ENCODE peak calls at places on chromosome 5, in nine cellular contexts. U, E, W, O, C, M, I, J and K are unnamed samples.

GRCh38 chr5:32290922-32291321 is 21.8 kb downstream of the MTMR12 start:
- DNase-seq in U (no peak), E (no peak), W (no peak), O (no peak), C (no peak), M (no peak), I (no peak), J (no peak), K (no peak)

GRCh38 chr5:73454379-73455036 is 5.9 kb upstream of the FOXD1 start:
- DNase-seq in U (no peak), E (peak), W (peak), O (no peak), C (no peak), M (peak), I (no peak), J (no peak), K (no peak)

GRCh38 chr5:124662261-124662781 is 84.1 kb downstream of the ZNF608 start:
- DNase-seq in U (no peak), E (no peak), W (peak), O (no peak), C (no peak), M (no peak), I (no peak), J (no peak), K (no peak)

GRCh38 chr5:125603321-125603720 is 819.9 kb upstream of the GRAMD2B start:
- DNase-seq in U (peak), E (no peak), W (no peak), O (no peak), C (no peak), M (peak), I (no peak), J (no peak), K (no peak)

GRCh38 chr5:71533614-71534013 is 53.5 kb upstream of the MCCC2 start:
- DNase-seq in U (no peak), E (no peak), W (no peak), O (no peak), C (no peak), M (peak), I (no peak), J (no peak), K (no peak)

GRCh38 chr5:100448250-100448649 is 86.9 kb upstream of the FAM174A start:
- DNase-seq in U (peak), E (no peak), W (no peak), O (no peak), C (no peak), M (peak), I (no peak), J (no peak), K (no peak)

GRCh38 chr5:81422671-81423070 is 28.7 kb upstream of the ACOT12 start:
- DNase-seq in U (peak), E (peak), W (no peak), O (no peak), C (no peak), M (peak), I (no peak), J (no peak), K (no peak)

GRCh38 chr5:111563041-111563822 is 50.9 kb upstream of the STARD4 start:
- DNase-seq in U (peak), E (no peak), W (no peak), O (no peak), C (no peak), M (peak), I (no peak), J (no peak), K (no peak)

GRCh38 chr5:68505917-68506860 is 290.6 kb downstream of the PIK3R1 start:
- DNase-seq in U (peak), E (peak), W (no peak), O (no peak), C (no peak), M (peak), I (no peak), J (no peak), K (no peak)

GRCh38 chr5:61362796-61363364 is 30.8 kb downstream of the ZSWIM6 start:
- DNase-seq in U (no peak), E (no peak), W (peak), O (no peak), C (no peak), M (peak), I (no peak), J (no peak), K (no peak)

GRCh38 chr5:159444441-159445082 is 114.3 kb upstream of the IL12B start:
- DNase-seq in U (peak), E (peak), W (peak), O (no peak), C (no peak), M (peak), I (peak), J (no peak), K (no peak)

GRCh38 chr5:34598177-34598794 is 57.8 kb upstream of the RAI14 start:
- DNase-seq in U (peak), E (peak), W (no peak), O (no peak), C (peak), M (peak), I (peak), J (no peak), K (no peak)

GRCh38 chr5:154868702-154869101 is 10.3 kb downstream of the CNOT8 start:
- DNase-seq in U (no peak), E (no peak), W (no peak), O (no peak), C (no peak), M (peak), I (no peak), J (no peak), K (no peak)

DNA sequence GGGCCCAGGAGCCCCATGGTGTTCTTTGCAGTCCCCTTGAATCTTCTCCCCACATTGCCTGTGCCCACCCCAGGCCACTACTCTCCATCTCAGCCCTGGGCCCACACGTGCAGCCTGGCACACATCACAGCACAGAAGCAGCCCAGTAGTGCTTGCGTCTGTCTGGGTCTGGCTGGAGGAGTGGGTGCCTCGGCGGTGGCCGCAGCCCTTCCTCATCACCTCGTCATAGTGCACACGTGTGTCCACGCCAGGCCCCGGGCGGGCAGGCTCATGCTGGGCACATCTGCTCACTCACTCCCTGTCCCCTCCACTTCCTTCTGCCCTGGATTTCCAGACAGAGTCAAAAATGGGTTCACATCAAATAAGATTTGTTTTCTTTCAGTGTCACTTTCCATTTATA is 33.3 kb downstream of the FGF1 start:
- DNase-seq in U (no peak), E (no peak), W (no peak), O (no peak), C (no peak), M (no peak), I (no peak), J (no peak), K (no peak)
- H3K27ac ChIP-seq in U (no peak), E (no peak), W (no peak), O (no peak), C (no peak), M (no peak), I (no peak), J (no peak), K (no peak)

GRCh38 chr5:180620014-180620413 is 28.7 kb upstream of the SCGB3A1 start:
- DNase-seq in U (no peak), E (no peak), W (no peak), O (no peak), C (no peak), M (no peak), I (no peak), J (no peak), K (no peak)
- H3K27ac ChIP-seq in U (no peak), E (no peak), W (no peak), O (no peak), C (no peak), M (no peak), I (no peak), J (no peak), K (no peak)

GRCh38 chr5:146877178-146877681 is 1.3 kb downstream of the PPP2R2B start:
- DNase-seq in U (no peak), E (no peak), W (no peak), O (no peak), C (no peak), M (no peak), I (peak), J (no peak), K (peak)

GRCh38 chr5:146873186-146873917 is 5.2 kb downstream of the PPP2R2B start:
- DNase-seq in U (peak), E (no peak), W (no peak), O (no peak), C (no peak), M (no peak), I (no peak), J (no peak), K (no peak)

GRCh38 chr5:146877783-146878470 is 630 bp downstream of the PPP2R2B start:
- DNase-seq in U (peak), E (peak), W (peak), O (peak), C (no peak), M (peak), I (peak), J (peak), K (no peak)

GRCh38 chr5:146867996-146868708 is 10.4 kb downstream of the PPP2R2B start:
- DNase-seq in U (no peak), E (no peak), W (no peak), O (no peak), C (no peak), M (no peak), I (no peak), J (no peak), K (no peak)

DNA sequence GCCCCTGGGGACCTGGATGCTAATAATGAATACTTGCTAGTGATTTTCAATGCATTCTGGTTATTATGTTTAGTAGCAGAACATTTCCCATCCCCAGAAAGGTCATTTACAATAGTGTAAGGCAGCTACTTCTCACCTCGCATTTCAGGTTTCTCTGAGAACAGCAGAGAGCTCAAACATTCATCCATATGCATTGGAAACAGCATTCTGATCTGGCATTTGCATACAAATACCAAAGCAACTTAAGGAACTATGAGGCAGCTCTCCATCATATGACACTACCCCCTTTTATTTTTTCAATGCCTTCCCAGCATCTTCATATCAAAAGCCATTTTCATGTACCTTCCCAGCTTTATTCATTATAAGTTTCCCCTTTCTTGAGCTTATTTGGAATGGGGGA is 6.4 kb downstream of the PPP2R2B start:
- DNase-seq in U (no peak), E (no peak), W (no peak), O (no peak), C (no peak), M (no peak), I (no peak), J (no peak), K (no peak)
- H3K27ac ChIP-seq in U (no peak), E (no peak), W (no peak), O (no peak), C (no peak), M (no peak), I (no peak), J (no peak), K (no peak)

GRCh38 chr5:6193315-6193714 is 185.0 kb downstream of the MED10 start:
- DNase-seq in U (no peak), E (no peak), W (no peak), O (no peak), C (no peak), M (no peak), I (no peak), J (no peak), K (no peak)
- H3K27ac ChIP-seq in U (no peak), E (no peak), W (no peak), O (no peak), C (no peak), M (no peak), I (no peak), J (no peak), K (no peak)

GRCh38 chr5:58071566-58071965 is 388.3 kb downstream of the PLK2 start:
- DNase-seq in U (no peak), E (no peak), W (peak), O (peak), C (no peak), M (no peak), I (no peak), J (no peak), K (no peak)
- H3K27ac ChIP-seq in U (no peak), E (no peak), W (no peak), O (peak), C (no peak), M (no peak), I (no peak), J (no peak), K (no peak)

DNA sequence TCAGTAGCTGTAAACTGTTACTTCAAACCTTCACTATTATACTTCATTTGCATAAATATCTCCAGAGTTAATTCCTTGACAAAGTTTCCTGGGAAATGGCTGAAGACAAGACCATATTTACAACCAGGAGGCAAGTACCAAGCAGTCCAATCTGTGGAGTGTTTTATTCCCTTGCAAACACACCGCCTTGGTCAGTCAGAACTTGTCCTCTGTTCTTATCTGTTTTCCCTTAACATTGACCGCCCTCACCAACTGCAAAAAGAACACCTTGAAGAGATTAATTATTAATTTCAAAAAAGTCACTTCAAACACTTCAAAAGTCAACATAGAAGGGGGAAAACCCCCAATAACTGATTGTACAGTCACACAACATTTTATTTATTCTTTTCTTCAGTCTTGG is 269.0 kb upstream of the RGMB start:
- DNase-seq in U (no peak), E (no peak), W (no peak), O (no peak), C (no peak), M (no peak), I (no peak), J (no peak), K (no peak)
- H3K27ac ChIP-seq in U (no peak), E (no peak), W (no peak), O (no peak), C (no peak), M (no peak), I (no peak), J (no peak), K (no peak)

GRCh38 chr5:178642351-178642909 is 15.6 kb upstream of the CLK4 start:
- DNase-seq in U (peak), E (peak), W (no peak), O (no peak), C (no peak), M (peak), I (peak), J (no peak), K (no peak)
- H3K27ac ChIP-seq in U (peak), E (peak), W (no peak), O (no peak), C (no peak), M (peak), I (no peak), J (no peak), K (no peak)

GRCh38 chr5:136021016-136021405 is 7.8 kb upstream of the TGFBI start:
- DNase-seq in U (peak), E (no peak), W (no peak), O (no peak), C (no peak), M (peak), I (no peak), J (no peak), K (no peak)
- H3K27ac ChIP-seq in U (peak), E (peak), W (no peak), O (no peak), C (no peak), M (peak), I (no peak), J (no peak), K (no peak)

GRCh38 chr5:150579462-150580400 is 60.7 kb upstream of the SYNPO start:
- DNase-seq in U (peak), E (no peak), W (no peak), O (no peak), C (no peak), M (peak), I (no peak), J (no peak), K (no peak)
- H3K27ac ChIP-seq in U (no peak), E (no peak), W (no peak), O (no peak), C (no peak), M (no peak), I (no peak), J (no peak), K (no peak)

GRCh38 chr5:95846554-95847260 is 24.2 kb upstream of the GLRX start:
- DNase-seq in U (no peak), E (peak), W (peak), O (peak), C (peak), M (peak), I (peak), J (peak), K (peak)
- H3K27ac ChIP-seq in U (no peak), E (no peak), W (no peak), O (no peak), C (no peak), M (no peak), I (no peak), J (no peak), K (no peak)